ENCODE peak calls at places on chromosomes 12 and 14, in eight cellular contexts. One of them, this sample, is unnamed.

GRCh38 chr14:60757617-60758016 is 23.1 kb downstream of the MNAT1 start:
- DNase-seq in iris pigment epithelial cell: peak
- DNase-seq in AML-193: no peak
- DNase-seq in NCI-H460: no peak
- DNase-seq in NCI-H1105 treated with DMSO at 0.1 percent for 48 hours: peak
- DNase-seq in left colon: no peak
- DNase-seq in T follicular helper cell: no peak
- DNase-seq in Caco-2: no peak
- DNase-seq in this sample: no peak

GRCh38 chr12:25295361-25295760 is 44.6 kb upstream of the KRAS start:
- DNase-seq in iris pigment epithelial cell: peak
- DNase-seq in AML-193: no peak
- DNase-seq in NCI-H460: no peak
- DNase-seq in NCI-H1105 treated with DMSO at 0.1 percent for 48 hours: no peak
- DNase-seq in left colon: no peak
- DNase-seq in T follicular helper cell: no peak
- DNase-seq in Caco-2: no peak
- DNase-seq in this sample: no peak

GRCh38 chr12:27635349-27635972 is 60.8 kb upstream of the REP15 start:
- DNase-seq in iris pigment epithelial cell: peak
- DNase-seq in AML-193: peak
- DNase-seq in NCI-H460: peak
- DNase-seq in NCI-H1105 treated with DMSO at 0.1 percent for 48 hours: peak
- DNase-seq in left colon: no peak
- DNase-seq in T follicular helper cell: no peak
- DNase-seq in Caco-2: peak
- DNase-seq in this sample: no peak

GRCh38 chr14:35895256-35895655 is 69.1 kb downstream of the BRMS1L start:
- DNase-seq in iris pigment epithelial cell: no peak
- DNase-seq in AML-193: no peak
- DNase-seq in NCI-H460: no peak
- DNase-seq in NCI-H1105 treated with DMSO at 0.1 percent for 48 hours: no peak
- DNase-seq in left colon: no peak
- DNase-seq in T follicular helper cell: no peak
- DNase-seq in Caco-2: no peak
- DNase-seq in this sample: no peak

GRCh38 chr14:69107407-69108003 is 45.4 kb downstream of the DCAF5 start:
- DNase-seq in iris pigment epithelial cell: peak
- DNase-seq in AML-193: peak
- DNase-seq in NCI-H460: peak
- DNase-seq in NCI-H1105 treated with DMSO at 0.1 percent for 48 hours: peak
- DNase-seq in left colon: peak
- DNase-seq in T follicular helper cell: no peak
- DNase-seq in Caco-2: peak
- DNase-seq in this sample: no peak

GRCh38 chr14:99260652-99261551 is 11.1 kb downstream of the BCL11B start:
- DNase-seq in iris pigment epithelial cell: no peak
- DNase-seq in AML-193: no peak
- DNase-seq in NCI-H460: no peak
- DNase-seq in NCI-H1105 treated with DMSO at 0.1 percent for 48 hours: no peak
- DNase-seq in left colon: no peak
- DNase-seq in T follicular helper cell: peak
- DNase-seq in Caco-2: no peak
- DNase-seq in this sample: no peak

GRCh38 chr12:127428420-127428819 is 838.5 kb upstream of the TMEM132C start:
- DNase-seq in iris pigment epithelial cell: no peak
- DNase-seq in AML-193: no peak
- DNase-seq in NCI-H460: no peak
- DNase-seq in NCI-H1105 treated with DMSO at 0.1 percent for 48 hours: no peak
- DNase-seq in left colon: no peak
- DNase-seq in T follicular helper cell: no peak
- DNase-seq in Caco-2: no peak
- DNase-seq in this sample: no peak

GRCh38 chr12:50188875-50189575 is 21.9 kb upstream of the CERS5 start:
- DNase-seq in iris pigment epithelial cell: peak
- DNase-seq in AML-193: no peak
- DNase-seq in NCI-H460: no peak
- DNase-seq in NCI-H1105 treated with DMSO at 0.1 percent for 48 hours: no peak
- DNase-seq in left colon: peak
- DNase-seq in T follicular helper cell: no peak
- DNase-seq in Caco-2: no peak
- DNase-seq in this sample: no peak

GRCh38 chr14:56745091-56745490 is 65.2 kb downstream of the OTX2 start:
- DNase-seq in iris pigment epithelial cell: no peak
- DNase-seq in AML-193: no peak
- DNase-seq in NCI-H460: no peak
- DNase-seq in NCI-H1105 treated with DMSO at 0.1 percent for 48 hours: no peak
- DNase-seq in left colon: no peak
- DNase-seq in T follicular helper cell: no peak
- DNase-seq in Caco-2: no peak
- DNase-seq in this sample: no peak

GRCh38 chr12:88958153-88958552 is 377.9 kb upstream of the KITLG start:
- DNase-seq in iris pigment epithelial cell: no peak
- DNase-seq in AML-193: no peak
- DNase-seq in NCI-H460: no peak
- DNase-seq in NCI-H1105 treated with DMSO at 0.1 percent for 48 hours: peak
- DNase-seq in left colon: no peak
- DNase-seq in T follicular helper cell: no peak
- DNase-seq in Caco-2: no peak
- DNase-seq in this sample: no peak

GRCh38 chr14:52032196-52032865 is 36.5 kb downstream of the NID2 start:
- DNase-seq in iris pigment epithelial cell: peak
- DNase-seq in AML-193: no peak
- DNase-seq in NCI-H460: no peak
- DNase-seq in NCI-H1105 treated with DMSO at 0.1 percent for 48 hours: no peak
- DNase-seq in left colon: no peak
- DNase-seq in T follicular helper cell: no peak
- DNase-seq in Caco-2: no peak
- DNase-seq in this sample: no peak

GRCh38 chr12:89160716-89161123 is 191.6 kb downstream of the DUSP6 start:
- DNase-seq in iris pigment epithelial cell: peak
- DNase-seq in AML-193: no peak
- DNase-seq in NCI-H460: no peak
- DNase-seq in NCI-H1105 treated with DMSO at 0.1 percent for 48 hours: no peak
- DNase-seq in left colon: peak
- DNase-seq in T follicular helper cell: no peak
- DNase-seq in Caco-2: no peak
- DNase-seq in this sample: no peak

GRCh38 chr14:106094654-106095189 is 568.3 kb downstream of the TMEM121 start:
- DNase-seq in iris pigment epithelial cell: peak
- DNase-seq in AML-193: no peak
- DNase-seq in NCI-H460: peak
- DNase-seq in NCI-H1105 treated with DMSO at 0.1 percent for 48 hours: no peak
- DNase-seq in left colon: no peak
- DNase-seq in T follicular helper cell: peak
- DNase-seq in Caco-2: peak
- DNase-seq in this sample: no peak

GRCh38 chr12:66268562-66268961 is 33.7 kb upstream of the HELB start:
- DNase-seq in iris pigment epithelial cell: no peak
- DNase-seq in AML-193: peak
- DNase-seq in NCI-H460: no peak
- DNase-seq in NCI-H1105 treated with DMSO at 0.1 percent for 48 hours: no peak
- DNase-seq in left colon: no peak
- DNase-seq in T follicular helper cell: no peak
- DNase-seq in Caco-2: no peak
- DNase-seq in this sample: no peak

GRCh38 chr14:92573761-92574498 is 60.3 kb downstream of the RIN3 start:
- DNase-seq in iris pigment epithelial cell: no peak
- DNase-seq in AML-193: no peak
- DNase-seq in NCI-H460: no peak
- DNase-seq in NCI-H1105 treated with DMSO at 0.1 percent for 48 hours: no peak
- DNase-seq in left colon: peak
- DNase-seq in T follicular helper cell: no peak
- DNase-seq in Caco-2: no peak
- DNase-seq in this sample: no peak

GRCh38 chr12:82942963-82943362 is 256.3 kb downstream of the TMTC2 start:
- DNase-seq in iris pigment epithelial cell: peak
- DNase-seq in AML-193: no peak
- DNase-seq in NCI-H460: no peak
- DNase-seq in NCI-H1105 treated with DMSO at 0.1 percent for 48 hours: no peak
- DNase-seq in left colon: no peak
- DNase-seq in T follicular helper cell: no peak
- DNase-seq in Caco-2: no peak
- DNase-seq in this sample: no peak

GRCh38 chr14:35287481-35288013 is 4.6 kb upstream of the PSMA6 start:
- DNase-seq in iris pigment epithelial cell: no peak
- DNase-seq in AML-193: no peak
- DNase-seq in NCI-H460: no peak
- DNase-seq in NCI-H1105 treated with DMSO at 0.1 percent for 48 hours: no peak
- DNase-seq in left colon: no peak
- DNase-seq in T follicular helper cell: no peak
- DNase-seq in Caco-2: no peak
- DNase-seq in this sample: no peak

GRCh38 chr12:52321433-52321832 is 235 bp upstream of the KRT83 start:
- DNase-seq in iris pigment epithelial cell: no peak
- DNase-seq in AML-193: no peak
- DNase-seq in NCI-H460: no peak
- DNase-seq in NCI-H1105 treated with DMSO at 0.1 percent for 48 hours: peak
- DNase-seq in left colon: no peak
- DNase-seq in T follicular helper cell: no peak
- DNase-seq in Caco-2: no peak
- DNase-seq in this sample: no peak

GRCh38 chr14:52219488-52220084 is 47.9 kb upstream of the PTGDR start:
- DNase-seq in iris pigment epithelial cell: no peak
- DNase-seq in AML-193: no peak
- DNase-seq in NCI-H460: no peak
- DNase-seq in NCI-H1105 treated with DMSO at 0.1 percent for 48 hours: no peak
- DNase-seq in left colon: no peak
- DNase-seq in T follicular helper cell: no peak
- DNase-seq in Caco-2: no peak
- DNase-seq in this sample: no peak

GRCh38 chr12:104340177-104340576 is 36.6 kb downstream of the EID3 start:
- DNase-seq in iris pigment epithelial cell: peak
- DNase-seq in AML-193: no peak
- DNase-seq in NCI-H460: no peak
- DNase-seq in NCI-H1105 treated with DMSO at 0.1 percent for 48 hours: no peak
- DNase-seq in left colon: no peak
- DNase-seq in T follicular helper cell: no peak
- DNase-seq in Caco-2: no peak
- DNase-seq in this sample: no peak

This sample was measured in CD4-positive, alpha-beta T cell.